ENCODE peak calls at places on chromosomes 1 and 21, in seven cellular contexts. One of them, this sample, is unnamed.

GRCh38 chr1:245583575-245584330 is 429.0 kb downstream of the KIF26B start:
- DNase-seq in transverse colon: no peak
- DNase-seq in HCT116: no peak
- DNase-seq in GM23338: no peak
- DNase-seq in esophagus muscularis mucosa: no peak
- DNase-seq in Panc1: no peak
- DNase-seq in K562: no peak
- DNase-seq in this sample: no peak

GRCh38 chr1:36306210-36306901 is at the start of gene SH3D21:
- DNase-seq in GM23338: peak; percentile 92
- DNase-seq in Panc1: no peak
- DNase-seq in transverse colon: peak; percentile 82
- DNase-seq in HCT116: no peak
- DNase-seq in K562: peak; percentile 38
- DNase-seq in esophagus muscularis mucosa: no peak
- DNase-seq in this sample: peak; percentile 67

GRCh38 chr1:33094971-33095604 is 14.1 kb downstream of the AZIN2 start:
- DNase-seq in GM23338: peak; percentile 87
- DNase-seq in K562: peak; percentile 35
- DNase-seq in transverse colon: peak; percentile 70
- DNase-seq in Panc1: peak; percentile 77
- DNase-seq in HCT116: peak; percentile 60
- DNase-seq in esophagus muscularis mucosa: no peak
- DNase-seq in this sample: peak; percentile 70

GRCh38 chr1:86502721-86503430 is 34.1 kb downstream of the CLCA1 start:
- DNase-seq in Panc1: no peak
- DNase-seq in esophagus muscularis mucosa: no peak
- DNase-seq in HCT116: no peak
- DNase-seq in K562: no peak
- DNase-seq in GM23338: peak; percentile 94
- DNase-seq in transverse colon: peak; percentile 65
- DNase-seq in this sample: no peak

GRCh38 chr1:35558374-35559316 is 1.0 kb downstream of the NCDN start:
- DNase-seq in HCT116: no peak
- DNase-seq in esophagus muscularis mucosa: no peak
- DNase-seq in K562: no peak
- DNase-seq in GM23338: peak; percentile 64
- DNase-seq in Panc1: no peak
- DNase-seq in transverse colon: no peak
- DNase-seq in this sample: no peak

GRCh38 chr1:31705080-31705866 is 1.5 kb upstream of the COL16A1 start:
- DNase-seq in Panc1: no peak
- DNase-seq in K562: peak; percentile 92
- DNase-seq in esophagus muscularis mucosa: no peak
- DNase-seq in HCT116: no peak
- DNase-seq in GM23338: peak; percentile 88
- DNase-seq in transverse colon: peak; percentile 64
- DNase-seq in this sample: peak; percentile 60

GRCh38 chr1:176206006-176206960 is 803 bp downstream of the COP1 start:
- DNase-seq in transverse colon: peak; percentile 62
- DNase-seq in esophagus muscularis mucosa: no peak
- DNase-seq in HCT116: no peak
- DNase-seq in GM23338: peak; percentile 80
- DNase-seq in K562: peak; percentile 55
- DNase-seq in Panc1: no peak
- DNase-seq in this sample: peak; percentile 40

GRCh38 chr21:31946236-31946635 is 73.4 kb downstream of the HUNK start:
- DNase-seq in esophagus muscularis mucosa: no peak
- DNase-seq in GM23338: no peak
- DNase-seq in transverse colon: no peak
- DNase-seq in K562: no peak
- DNase-seq in HCT116: no peak
- DNase-seq in Panc1: no peak
- DNase-seq in this sample: no peak

GRCh38 chr1:198271467-198271866 is 114.7 kb downstream of the NEK7 start:
- DNase-seq in HCT116: no peak
- DNase-seq in esophagus muscularis mucosa: no peak
- DNase-seq in GM23338: no peak
- DNase-seq in Panc1: no peak
- DNase-seq in K562: no peak
- DNase-seq in transverse colon: no peak
- DNase-seq in this sample: no peak

GRCh38 chr21:26077523-26077922 is 93.0 kb downstream of the APP start:
- DNase-seq in GM23338: no peak
- DNase-seq in transverse colon: no peak
- DNase-seq in K562: no peak
- DNase-seq in Panc1: no peak
- DNase-seq in esophagus muscularis mucosa: no peak
- DNase-seq in HCT116: no peak
- DNase-seq in this sample: no peak

GRCh38 chr1:41242645-41243171 is 602 bp upstream of the SCMH1 start:
- DNase-seq in K562: no peak
- DNase-seq in HCT116: no peak
- DNase-seq in Panc1: no peak
- DNase-seq in esophagus muscularis mucosa: no peak
- DNase-seq in GM23338: peak; percentile 45
- DNase-seq in transverse colon: no peak
- DNase-seq in this sample: no peak

GRCh38 chr1:42165511-42166210 is 1.1 kb upstream of the GUCA2A start:
- DNase-seq in transverse colon: peak; percentile 94
- DNase-seq in Panc1: no peak
- DNase-seq in HCT116: peak; percentile 38
- DNase-seq in K562: no peak
- DNase-seq in esophagus muscularis mucosa: no peak
- DNase-seq in GM23338: peak; percentile 35
- DNase-seq in this sample: peak; percentile 89

GRCh38 chr1:26220199-26220912 is 13.6 kb upstream of the CEP85 start:
- DNase-seq in transverse colon: no peak
- DNase-seq in HCT116: no peak
- DNase-seq in esophagus muscularis mucosa: no peak
- DNase-seq in K562: no peak
- DNase-seq in GM23338: peak; percentile 26
- DNase-seq in Panc1: no peak
- DNase-seq in this sample: no peak

GRCh38 chr1:169595764-169596711 is 9.8 kb upstream of the F5 start:
- DNase-seq in GM23338: peak; percentile 74
- DNase-seq in HCT116: no peak
- DNase-seq in transverse colon: no peak
- DNase-seq in esophagus muscularis mucosa: peak; percentile 84
- DNase-seq in K562: no peak
- DNase-seq in Panc1: no peak
- DNase-seq in this sample: no peak

GRCh38 chr1:110570307-110570706 is 35.9 kb downstream of the KCNA2 start:
- DNase-seq in HCT116: no peak
- DNase-seq in esophagus muscularis mucosa: no peak
- DNase-seq in K562: no peak
- DNase-seq in Panc1: no peak
- DNase-seq in GM23338: no peak
- DNase-seq in transverse colon: no peak
- DNase-seq in this sample: no peak
- H3K27me3 ChIP-seq in HCT116: peaks cover 47% of the 10 kb centered on the region
- H3K27me3 ChIP-seq in esophagus muscularis mucosa: no peaks in the 10 kb centered on the region
- H3K27me3 ChIP-seq in K562: peaks cover 3% of the 10 kb centered on the region
- H3K27me3 ChIP-seq in Panc1: no peaks in the 10 kb centered on the region
- H3K27me3 ChIP-seq in GM23338: peaks cover 41% of the 10 kb centered on the region
- H3K27me3 ChIP-seq in transverse colon: peaks cover 12% of the 10 kb centered on the region
- H3K27me3 ChIP-seq in this sample: peaks cover 28% of the 10 kb centered on the region

GRCh38 chr1:160801836-160802580 is 6.0 kb downstream of the LY9 start:
- DNase-seq in GM23338: no peak
- DNase-seq in K562: no peak
- DNase-seq in HCT116: no peak
- DNase-seq in transverse colon: no peak
- DNase-seq in Panc1: no peak
- DNase-seq in esophagus muscularis mucosa: peak; percentile 55
- DNase-seq in this sample: no peak

GRCh38 chr1:160800645-160801408 is 4.9 kb downstream of the LY9 start:
- DNase-seq in transverse colon: no peak
- DNase-seq in K562: no peak
- DNase-seq in Panc1: no peak
- DNase-seq in esophagus muscularis mucosa: no peak
- DNase-seq in HCT116: no peak
- DNase-seq in GM23338: no peak
- DNase-seq in this sample: no peak

GRCh38 chr1:160798439-160798838 is 2.5 kb downstream of the LY9 start:
- DNase-seq in GM23338: no peak
- DNase-seq in K562: no peak
- DNase-seq in Panc1: no peak
- DNase-seq in transverse colon: no peak
- DNase-seq in esophagus muscularis mucosa: peak; percentile 64
- DNase-seq in HCT116: no peak
- DNase-seq in this sample: no peak

GRCh38 chr1:160799641-160800040 is 3.7 kb downstream of the LY9 start:
- DNase-seq in HCT116: no peak
- DNase-seq in esophagus muscularis mucosa: peak; percentile 77
- DNase-seq in Panc1: no peak
- DNase-seq in K562: no peak
- DNase-seq in transverse colon: no peak
- DNase-seq in GM23338: no peak
- DNase-seq in this sample: no peak

GRCh38 chr1:160800142-160800541 is 4.2 kb downstream of the LY9 start:
- DNase-seq in K562: no peak
- DNase-seq in esophagus muscularis mucosa: no peak
- DNase-seq in HCT116: no peak
- DNase-seq in GM23338: no peak
- DNase-seq in transverse colon: no peak
- DNase-seq in Panc1: no peak
- DNase-seq in this sample: no peak
- TF ChIP-seq POLR2AphosphoS5 in K562: no peak
- TF ChIP-seq POLR2AphosphoS5 in esophagus muscularis mucosa: no peak
- TF ChIP-seq POLR2AphosphoS5 in HCT116: no peak
- TF ChIP-seq POLR2AphosphoS5 in GM23338: no peak
- TF ChIP-seq POLR2AphosphoS5 in transverse colon: no peak
- TF ChIP-seq POLR2AphosphoS5 in Panc1: no peak
- TF ChIP-seq POLR2AphosphoS5 in this sample: no peak

GRCh38 chr21:41750532-41751151 is 16.2 kb downstream of the RIPK4 start:
- DNase-seq in Panc1: no peak
- DNase-seq in esophagus muscularis mucosa: no peak
- DNase-seq in transverse colon: no peak
- DNase-seq in HCT116: no peak
- DNase-seq in K562: no peak
- DNase-seq in GM23338: no peak
- DNase-seq in this sample: no peak
- H3K27me3 ChIP-seq in Panc1: no peaks in the 10 kb centered on the region
- H3K27me3 ChIP-seq in esophagus muscularis mucosa: no peaks in the 10 kb centered on the region
- H3K27me3 ChIP-seq in transverse colon: no peaks in the 10 kb centered on the region
- H3K27me3 ChIP-seq in HCT116: no peaks in the 10 kb centered on the region
- H3K27me3 ChIP-seq in K562: peaks cover 88% of the 10 kb centered on the region
- H3K27me3 ChIP-seq in GM23338: no peaks in the 10 kb centered on the region
- H3K27me3 ChIP-seq in this sample: peaks cover 21% of the 10 kb centered on the region

GRCh38 chr1:17427696-17428660 is 11.5 kb downstream of the RCC2 start:
- DNase-seq in esophagus muscularis mucosa: no peak
- DNase-seq in transverse colon: peak; percentile 59
- DNase-seq in GM23338: no peak
- DNase-seq in HCT116: no peak
- DNase-seq in Panc1: no peak
- DNase-seq in K562: no peak
- DNase-seq in this sample: peak; percentile 46
- TF ChIP-seq POLR2AphosphoS5 in esophagus muscularis mucosa: no peak
- TF ChIP-seq POLR2AphosphoS5 in transverse colon: no peak
- TF ChIP-seq POLR2AphosphoS5 in GM23338: peak; percentile 48
- TF ChIP-seq POLR2AphosphoS5 in HCT116: no peak
- TF ChIP-seq POLR2AphosphoS5 in Panc1: no peak
- TF ChIP-seq POLR2AphosphoS5 in K562: peak; percentile 12
- TF ChIP-seq POLR2AphosphoS5 in this sample: no peak

DNA sequence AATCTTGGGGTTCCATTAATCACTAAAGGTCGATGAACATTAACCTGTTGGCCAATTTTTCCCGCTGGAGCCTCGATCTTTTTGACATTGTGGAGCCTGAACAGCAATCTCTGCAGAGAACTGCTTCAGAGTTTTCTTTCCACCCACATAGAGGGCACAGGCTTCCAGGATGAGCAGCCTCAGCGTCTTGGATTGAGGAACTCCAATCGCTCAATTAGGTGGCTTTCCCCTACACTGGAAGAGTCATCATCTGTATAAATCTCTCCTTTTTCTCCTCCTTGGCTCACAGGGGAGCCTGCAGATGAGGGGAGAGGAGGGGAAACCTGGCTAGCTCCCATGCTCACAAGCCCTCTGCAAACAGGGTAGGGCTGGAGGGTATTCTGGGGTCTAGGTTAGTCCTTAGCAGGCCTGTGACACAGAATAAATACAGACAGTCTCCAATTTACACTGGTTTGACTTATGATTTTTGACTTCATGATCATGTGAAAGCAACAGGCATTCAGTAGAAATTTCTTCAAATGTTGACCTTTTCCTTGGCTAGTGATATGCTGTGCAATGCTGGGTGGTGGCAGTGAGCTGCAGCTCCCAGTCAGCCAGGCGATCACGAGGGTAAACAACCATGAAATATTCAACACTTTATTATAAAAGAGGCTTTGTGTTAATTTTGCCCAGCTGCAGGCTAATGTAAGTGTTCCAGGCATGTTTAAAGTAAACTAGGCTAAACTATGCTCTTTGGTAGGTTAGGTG is 80.8 kb downstream of the PGBD5 start:
- DNase-seq in HCT116: no peak
- DNase-seq in transverse colon: no peak
- DNase-seq in esophagus muscularis mucosa: no peak
- DNase-seq in GM23338: no peak
- DNase-seq in Panc1: no peak
- DNase-seq in K562: no peak
- DNase-seq in this sample: no peak
- H3K27me3 ChIP-seq in HCT116: no peaks in the 10 kb centered on the region
- H3K27me3 ChIP-seq in transverse colon: no peaks in the 10 kb centered on the region
- H3K27me3 ChIP-seq in esophagus muscularis mucosa: no peaks in the 10 kb centered on the region
- H3K27me3 ChIP-seq in GM23338: no peaks in the 10 kb centered on the region
- H3K27me3 ChIP-seq in Panc1: peaks cover 7% of the 10 kb centered on the region
- H3K27me3 ChIP-seq in K562: peaks cover 50% of the 10 kb centered on the region
- H3K27me3 ChIP-seq in this sample: no peaks in the 10 kb centered on the region

GRCh38 chr1:21847223-21848205 is 35.4 kb downstream of the LDLRAD2 start:
- DNase-seq in Panc1: no peak
- DNase-seq in transverse colon: no peak
- DNase-seq in HCT116: no peak
- DNase-seq in GM23338: no peak
- DNase-seq in K562: no peak
- DNase-seq in esophagus muscularis mucosa: no peak
- DNase-seq in this sample: no peak
- TF ChIP-seq POLR2AphosphoS5 in Panc1: no peak
- TF ChIP-seq POLR2AphosphoS5 in transverse colon: no peak
- TF ChIP-seq POLR2AphosphoS5 in HCT116: no peak
- TF ChIP-seq POLR2AphosphoS5 in GM23338: no peak
- TF ChIP-seq POLR2AphosphoS5 in K562: no peak
- TF ChIP-seq POLR2AphosphoS5 in esophagus muscularis mucosa: no peak
- TF ChIP-seq POLR2AphosphoS5 in this sample: no peak

This sample was measured in stomach.